ENCODE peak calls at places on chromosomes 5 and 9, in ten cellular contexts. Q is stimulated activated CD4-positive, alpha-beta T cell treated with anti-CD3 and anti-CD28 coated beads, Interleukin-2, amount 100 ng/mL, for 48 hours; L is nucleus accumbens; X is midbrain; V is Calu3; R is effector memory CD4-positive, alpha-beta T cell; G is M059J; W is fibroblast of gingiva; I is lung microvascular endothelial cell; S is fibroblast of the aortic adventitia. C is an unnamed sample.

GRCh38 chr5:176590035-176590729 is 19.8 kb downstream of the GPRIN1 start:
- DNase-seq in G (no peak), I (no peak), Q (no peak), S (no peak), X (no peak), W (no peak), L (no peak), R (no peak), V (no peak), C (no peak)

GRCh38 chr5:171986772-171987171 is 19.7 kb downstream of the FBXW11 start:
- DNase-seq in I (no peak), L (no peak), S (no peak), Q (no peak), G (no peak), W (no peak), X (no peak), V (no peak), R (no peak), C (no peak)

GRCh38 chr5:33557605-33558004 is 116.8 kb downstream of the TARS1 start:
- DNase-seq in R (no peak), G (no peak), L (no peak), X (no peak), Q (no peak), S (no peak), V (no peak), I (no peak), W (no peak), C (no peak)

GRCh38 chr9:116303270-116303904 is 149.8 kb downstream of the PAPPA start:
- DNase-seq in S (no peak), W (no peak), X (no peak), V (no peak), G (no peak), Q (no peak), I (no peak), R (no peak), L (no peak), C (no peak)

GRCh38 chr9:96661711-96662110 is 6.6 kb upstream of the PRXL2C start:
- DNase-seq in X (no peak), R (no peak), I (no peak), L (no peak), W (no peak), G (peak), S (peak), Q (no peak), V (no peak), C (peak)

GRCh38 chr9:109349431-109349846 is 28.6 kb upstream of the EPB41L4B start:
- DNase-seq in Q (no peak), I (no peak), V (no peak), G (peak), W (peak), S (peak), R (no peak), L (no peak), X (peak), C (peak)

GRCh38 chr5:168609806-168610482 is 30.8 kb upstream of the PANK3 start:
- DNase-seq in W (no peak), G (no peak), R (no peak), Q (no peak), S (no peak), L (no peak), V (no peak), X (no peak), I (no peak), C (no peak)

GRCh38 chr5:7420506-7421280 is 24.8 kb downstream of the ADCY2 start:
- DNase-seq in I (no peak), S (no peak), R (no peak), V (no peak), W (no peak), L (no peak), X (no peak), Q (no peak), G (no peak), C (peak)

GRCh38 chr5:7886849-7887460 is 18.0 kb downstream of the MTRR start:
- DNase-seq in X (peak), G (peak), W (peak), R (no peak), Q (no peak), S (peak), I (peak), V (no peak), L (no peak), C (peak)

GRCh38 chr9:4894076-4894475 is 91.0 kb upstream of the JAK2 start:
- DNase-seq in R (no peak), V (no peak), I (peak), S (peak), G (no peak), W (peak), Q (no peak), L (no peak), X (no peak), C (peak)

GRCh38 chr9:90915693-90916092 is 114.1 kb downstream of the SYK start:
- DNase-seq in I (peak), V (peak), Q (peak), G (peak), R (no peak), S (peak), X (no peak), L (no peak), W (peak), C (peak)

GRCh38 chr5:115838885-115839518 is 2.4 kb downstream of the ATG12 start:
- DNase-seq in X (peak), V (no peak), I (peak), Q (no peak), L (no peak), S (peak), G (peak), W (peak), R (no peak), C (peak)

GRCh38 chr5:171521679-171522078 is 102.2 kb downstream of the FGF18 start:
- DNase-seq in W (no peak), Q (no peak), X (no peak), G (peak), I (no peak), R (no peak), S (no peak), L (no peak), V (no peak), C (no peak)

GRCh38 chr5:89998505-89998904 is 411.1 kb downstream of the CETN3 start:
- DNase-seq in X (no peak), S (peak), W (no peak), I (no peak), Q (no peak), V (no peak), G (no peak), L (no peak), R (no peak), C (no peak)

GRCh38 chr9:101387871-101388506 is 3.2 kb upstream of the BAAT start:
- DNase-seq in X (peak), I (peak), L (no peak), V (peak), Q (no peak), R (no peak), G (peak), W (peak), S (peak), C (peak)

GRCh38 chr9:96567203-96567700 is 52.4 kb downstream of the CDC14B start:
- DNase-seq in G (peak), Q (no peak), R (no peak), W (peak), L (no peak), X (peak), I (peak), V (no peak), S (peak), C (no peak)

GRCh38 chr5:78429332-78429849 is 69.0 kb downstream of the SCAMP1 start:
- DNase-seq in X (no peak), V (no peak), W (no peak), S (no peak), L (no peak), I (no peak), Q (no peak), R (no peak), G (no peak), C (peak)

GRCh38 chr9:96461336-96461735 is 11.4 kb downstream of the HABP4 start:
- DNase-seq in G (no peak), S (no peak), Q (no peak), X (no peak), V (no peak), W (no peak), I (no peak), L (no peak), R (no peak), C (no peak)